ENCODE peak calls at places on chromosomes 12 and 14, in four cellular contexts. One of them, this sample, is unnamed.

GRCh38 chr12:96220902-96221301 is 26.7 kb downstream of the ELK3 start:
- DNase-seq in H1: no peak
- DNase-seq in WTC11: no peak
- DNase-seq in HEK293T: no peak
- DNase-seq in this sample: no peak

GRCh38 chr12:38662851-38663250 is 242.5 kb downstream of the CPNE8 start:
- DNase-seq in H1: no peak
- DNase-seq in HEK293T: no peak
- DNase-seq in WTC11: no peak
- DNase-seq in this sample: no peak

GRCh38 chr14:69924181-69924580 is 45.0 kb downstream of the SMOC1 start:
- DNase-seq in HEK293T: no peak
- DNase-seq in WTC11: no peak
- DNase-seq in H1: no peak
- DNase-seq in this sample: no peak

GRCh38 chr12:88623777-88624548 is 43.7 kb upstream of the KITLG start:
- DNase-seq in H1: no peak
- DNase-seq in WTC11: no peak
- DNase-seq in HEK293T: no peak
- DNase-seq in this sample: no peak

GRCh38 chr14:54784060-54784459 is 118.6 kb downstream of the GCH1 start:
- DNase-seq in WTC11: no peak
- DNase-seq in HEK293T: no peak
- DNase-seq in H1: no peak
- DNase-seq in this sample: no peak

GRCh38 chr12:53591301-53592206 is 34.6 kb downstream of the ATF7 start:
- DNase-seq in HEK293T: no peak
- DNase-seq in H1: no peak
- DNase-seq in WTC11: no peak
- DNase-seq in this sample: no peak

GRCh38 chr12:78684419-78684818 is 180.2 kb upstream of the SYT1 start:
- DNase-seq in HEK293T: no peak
- DNase-seq in H1: no peak
- DNase-seq in WTC11: no peak
- DNase-seq in this sample: no peak

GRCh38 chr14:103806805-103807204 is 40.6 kb downstream of the PPP1R13B start:
- DNase-seq in WTC11: no peak
- DNase-seq in HEK293T: no peak
- DNase-seq in H1: no peak
- DNase-seq in this sample: no peak

GRCh38 chr12:54162741-54163140 is 26.0 kb downstream of the SMUG1 start:
- DNase-seq in H1: no peak
- DNase-seq in HEK293T: no peak
- DNase-seq in WTC11: no peak
- DNase-seq in this sample: no peak

GRCh38 chr14:22387776-22388241 is 201.2 kb downstream of the DAD1 start:
- DNase-seq in HEK293T: peak; percentile 8
- DNase-seq in WTC11: no peak
- DNase-seq in H1: no peak
- DNase-seq in this sample: no peak

GRCh38 chr12:119061208-119061796 is 80.0 kb downstream of the SRRM4 start:
- DNase-seq in WTC11: peak; percentile 85
- DNase-seq in H1: peak; percentile 46
- DNase-seq in HEK293T: peak; percentile 47
- DNase-seq in this sample: peak; percentile 41

GRCh38 chr14:68841030-68841809 is 48.4 kb upstream of the ZFP36L1 start:
- DNase-seq in HEK293T: no peak
- DNase-seq in H1: no peak
- DNase-seq in WTC11: no peak
- DNase-seq in this sample: no peak

GRCh38 chr14:58151264-58151700 is 731 bp downstream of the ARMH4 start:
- DNase-seq in H1: no peak
- DNase-seq in WTC11: peak; percentile 33
- DNase-seq in HEK293T: peak; percentile 20
- DNase-seq in this sample: no peak

GRCh38 chr14:39376671-39377403 is 55.4 kb downstream of the FBXO33 start:
- DNase-seq in HEK293T: no peak
- DNase-seq in H1: no peak
- DNase-seq in WTC11: no peak
- DNase-seq in this sample: no peak

GRCh38 chr14:101557811-101558738 is 3.2 kb upstream of the DIO3 start:
- DNase-seq in H1: no peak
- DNase-seq in WTC11: peak; percentile 56
- DNase-seq in HEK293T: no peak
- DNase-seq in this sample: peak; percentile 17

GRCh38 chr12:93698307-93699092 is 21.3 kb downstream of the CRADD start:
- DNase-seq in H1: no peak
- DNase-seq in WTC11: no peak
- DNase-seq in HEK293T: no peak
- DNase-seq in this sample: no peak

GRCh38 chr12:98146043-98146442 is 369.3 kb upstream of the TMPO start:
- DNase-seq in HEK293T: no peak
- DNase-seq in WTC11: no peak
- DNase-seq in H1: no peak
- DNase-seq in this sample: no peak

GRCh38 chr12:52175411-52176350 is 16.1 kb downstream of the KRT80 start:
- DNase-seq in WTC11: no peak
- DNase-seq in HEK293T: peak; percentile 36
- DNase-seq in H1: no peak
- DNase-seq in this sample: no peak

GRCh38 chr12:104682790-104683279 is 226.1 kb downstream of the CHST11 start:
- DNase-seq in HEK293T: no peak
- DNase-seq in H1: no peak
- DNase-seq in WTC11: no peak
- DNase-seq in this sample: no peak

GRCh38 chr12:31591308-31591901 is 469 bp upstream of the DENND5B start:
- DNase-seq in WTC11: no peak
- DNase-seq in H1: no peak
- DNase-seq in HEK293T: peak; percentile 14
- DNase-seq in this sample: peak; percentile 10
- TF ChIP-seq SP1 in WTC11: no peak
- TF ChIP-seq SP1 in H1: no peak
- TF ChIP-seq SP1 in HEK293T: no peak
- TF ChIP-seq SP1 in this sample: no peak

GRCh38 chr12:29574500-29574899 is 77.0 kb upstream of the OVCH1 start:
- DNase-seq in HEK293T: no peak
- DNase-seq in H1: no peak
- DNase-seq in WTC11: no peak
- DNase-seq in this sample: no peak
- TF ChIP-seq SP1 in HEK293T: no peak
- TF ChIP-seq SP1 in H1: no peak
- TF ChIP-seq SP1 in WTC11: no peak
- TF ChIP-seq SP1 in this sample: no peak

DNA sequence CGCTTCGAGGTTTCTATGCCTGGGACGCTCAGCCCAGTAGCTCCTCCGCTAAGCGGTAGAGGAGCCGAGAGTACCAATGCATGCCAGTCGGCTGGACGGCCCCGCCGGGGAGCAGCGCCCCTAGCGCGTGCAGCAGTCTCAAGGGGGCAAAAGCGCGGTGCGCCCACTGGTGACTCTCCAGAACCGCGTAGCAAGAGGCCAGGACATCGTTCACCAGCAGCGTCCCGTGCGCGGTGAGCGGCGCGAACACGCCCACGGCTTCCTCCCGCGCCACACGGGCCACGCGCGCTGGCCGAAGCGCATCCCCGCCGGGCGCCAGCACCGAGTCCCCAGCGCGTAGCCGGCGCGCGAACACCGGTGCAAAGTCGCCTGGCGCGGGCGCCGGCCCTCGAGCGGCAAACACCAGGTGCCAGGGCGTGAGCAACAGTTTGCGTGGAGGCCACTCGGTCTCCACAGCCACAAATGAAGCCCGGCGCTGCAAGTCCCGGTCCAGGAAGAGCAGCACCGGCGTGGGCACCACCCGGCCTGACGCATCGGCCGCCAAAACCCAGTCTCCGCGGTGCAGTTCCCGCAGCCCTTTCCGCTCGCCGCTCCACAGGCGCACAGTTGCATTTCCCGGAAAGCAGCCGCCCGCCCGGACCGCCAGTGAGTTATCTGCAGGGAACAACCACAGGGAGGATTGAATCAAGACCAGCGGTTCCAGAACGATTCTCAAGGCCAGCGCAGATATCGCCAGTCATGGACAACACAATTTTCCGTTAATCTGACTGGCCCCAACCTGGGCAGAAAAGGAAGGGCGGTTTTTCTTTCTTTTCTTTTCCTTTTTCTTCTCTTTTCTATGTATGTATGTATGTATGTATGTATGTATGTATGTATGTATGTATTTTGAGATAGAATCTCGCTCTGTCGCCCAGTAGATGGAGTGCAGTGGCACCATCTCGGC is 4.5 kb downstream of the DHH start:
- DNase-seq in WTC11: peak; percentile 53
- DNase-seq in HEK293T: no peak
- DNase-seq in H1: no peak
- DNase-seq in this sample: peak; percentile 50
- TF ChIP-seq SP1 in WTC11: no peak
- TF ChIP-seq SP1 in HEK293T: no peak
- TF ChIP-seq SP1 in H1: no peak
- TF ChIP-seq SP1 in this sample: no peak

DNA sequence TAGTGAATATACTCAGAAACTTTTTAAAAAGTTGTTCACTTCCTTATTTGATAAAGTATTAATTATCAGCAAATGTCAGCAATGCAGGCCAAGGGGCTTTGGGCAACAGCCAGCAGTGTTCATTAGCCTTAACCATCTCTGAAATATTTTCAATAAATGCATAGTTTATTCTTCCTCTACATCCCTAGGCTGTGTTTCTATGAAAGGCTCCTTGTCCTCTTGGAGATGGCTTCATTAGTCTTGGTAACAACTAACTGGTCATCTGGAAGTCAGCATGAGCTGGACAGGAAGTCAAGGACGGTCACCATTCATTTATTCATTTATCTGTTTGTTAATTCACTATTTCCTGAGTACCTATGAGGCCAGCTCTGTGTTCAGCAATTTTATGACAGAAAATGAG is 124.0 kb upstream of the TMEM132D start:
- DNase-seq in HEK293T: no peak
- DNase-seq in H1: no peak
- DNase-seq in WTC11: no peak
- DNase-seq in this sample: no peak
- TF ChIP-seq SP1 in HEK293T: no peak
- TF ChIP-seq SP1 in H1: no peak
- TF ChIP-seq SP1 in WTC11: no peak
- TF ChIP-seq SP1 in this sample: no peak

DNA sequence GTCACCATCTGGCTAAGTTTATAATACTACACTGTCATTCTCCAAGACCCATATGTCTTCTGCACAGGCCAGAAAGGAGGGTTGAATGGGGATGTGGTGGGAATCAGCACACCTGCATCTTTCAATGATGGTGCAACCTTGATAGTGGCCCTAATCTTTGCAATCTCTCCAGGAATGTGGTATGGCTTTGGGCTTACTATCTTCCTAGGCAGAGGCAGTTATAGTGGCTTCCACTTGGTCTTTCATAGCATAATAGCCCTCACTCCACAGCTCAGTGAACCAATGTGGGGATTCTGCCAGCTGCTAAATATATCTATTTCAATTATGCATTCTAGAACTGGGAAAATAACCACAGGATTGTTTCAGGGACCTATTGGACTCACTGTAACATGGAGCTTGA is 61.8 kb upstream of the ATP2B1 start:
- DNase-seq in WTC11: no peak
- DNase-seq in HEK293T: no peak
- DNase-seq in H1: no peak
- DNase-seq in this sample: no peak
- TF ChIP-seq SP1 in WTC11: no peak
- TF ChIP-seq SP1 in HEK293T: no peak
- TF ChIP-seq SP1 in H1: no peak
- TF ChIP-seq SP1 in this sample: no peak

GRCh38 chr14:34064349-34064748 is 113.5 kb upstream of the EGLN3 start:
- DNase-seq in WTC11: no peak
- DNase-seq in HEK293T: no peak
- DNase-seq in H1: no peak
- DNase-seq in this sample: no peak
- TF ChIP-seq SP1 in WTC11: no peak
- TF ChIP-seq SP1 in HEK293T: no peak
- TF ChIP-seq SP1 in H1: no peak
- TF ChIP-seq SP1 in this sample: no peak

GRCh38 chr14:84254205-84254788 is 1275.6 kb upstream of the FLRT2 start:
- DNase-seq in H1: no peak
- DNase-seq in HEK293T: no peak
- DNase-seq in WTC11: no peak
- DNase-seq in this sample: no peak
- TF ChIP-seq SP1 in H1: no peak
- TF ChIP-seq SP1 in HEK293T: no peak
- TF ChIP-seq SP1 in WTC11: no peak
- TF ChIP-seq SP1 in this sample: no peak